ENCODE peak calls at places on chromosomes 1 and 21, in six cellular contexts. B is psoas muscle, P is HFFc6, F is bronchial epithelial cell, R is lower lobe of right lung, H is fibroblast of pulmonary artery. L is an unnamed sample.

GRCh38 chr1:87224209-87224608 is 104.5 kb upstream of the LMO4 start:
- DNase-seq in H (peak), B (no peak), R (no peak), P (peak), F (peak), L (no peak)

GRCh38 chr1:107933736-107934135 is 31.2 kb downstream of the VAV3 start:
- DNase-seq in R (no peak), P (no peak), B (no peak), F (no peak), H (no peak), L (no peak)

GRCh38 chr1:186620951-186621350 is 59.3 kb downstream of the PTGS2 start:
- DNase-seq in F (peak), H (peak), P (peak), B (no peak), R (no peak), L (no peak)

GRCh38 chr1:7808253-7808844 is 24.3 kb downstream of the PER3 start:
- DNase-seq in R (no peak), F (peak), P (peak), H (peak), B (no peak), L (no peak)

GRCh38 chr1:89605692-89606091 is 27.2 kb upstream of the LRRC8C start:
- DNase-seq in P (peak), B (no peak), R (no peak), F (peak), H (peak), L (no peak)

GRCh38 chr1:151047925-151048644 is 534 bp downstream of the C1orf56 start:
- DNase-seq in P (peak), H (peak), F (peak), R (peak), B (peak), L (peak)

GRCh38 chr21:29347274-29347681 is 48.6 kb downstream of the BACH1 start:
- DNase-seq in P (no peak), H (no peak), R (no peak), B (no peak), F (no peak), L (no peak)

GRCh38 chr1:162373072-162373427 is 3.6 kb downstream of the SPATA46 start:
- DNase-seq in F (no peak), H (no peak), P (no peak), B (no peak), R (no peak), L (no peak)

GRCh38 chr1:234498448-234499118 is 19.6 kb upstream of the TARBP1 start:
- DNase-seq in F (peak), H (no peak), R (no peak), B (no peak), P (no peak), L (no peak)

GRCh38 chr21:43302356-43302700 is 124.6 kb downstream of the SIK1 start:
- DNase-seq in H (no peak), B (no peak), P (no peak), F (no peak), R (no peak), L (no peak)

GRCh38 chr1:107250169-107250568 is 109.3 kb downstream of the NTNG1 start:
- DNase-seq in R (no peak), B (no peak), P (no peak), F (peak), H (no peak), L (peak)

GRCh38 chr1:3641046-3641760 is 8.7 kb downstream of the WRAP73 start:
- DNase-seq in P (no peak), R (no peak), B (no peak), F (no peak), H (no peak), L (no peak)

GRCh38 chr1:57517587-57518397 is 93.9 kb upstream of the DAB1 start:
- DNase-seq in F (no peak), R (no peak), H (no peak), B (no peak), P (no peak), L (no peak)

GRCh38 chr1:208093754-208094719 is 150.1 kb downstream of the PLXNA2 start:
- DNase-seq in P (peak), R (peak), F (peak), H (peak), B (peak), L (no peak)

GRCh38 chr1:153028771-153029170 is 2.2 kb upstream of the SPRR1B start:
- DNase-seq in F (no peak), B (no peak), R (no peak), H (no peak), P (no peak), L (no peak)

GRCh38 chr1:153035211-153035610 is 4.2 kb downstream of the SPRR1B start:
- DNase-seq in R (no peak), F (peak), P (no peak), B (no peak), H (no peak), L (no peak)

GRCh38 chr1:153032073-153032472 is 1.1 kb downstream of the SPRR1B start:
- DNase-seq in F (no peak), B (no peak), P (no peak), H (no peak), R (no peak), L (no peak)

GRCh38 chr1:153030895-153031294 is at the start of gene SPRR1B:
- DNase-seq in P (no peak), B (no peak), F (peak), H (no peak), R (no peak), L (no peak)

GRCh38 chr1:153032677-153033308 is 1.8 kb downstream of the SPRR1B start:
- DNase-seq in R (no peak), F (peak), H (peak), B (no peak), P (peak), L (no peak)
- TF ChIP-seq CTCF in R (no peak), F (peak), H (no peak), B (no peak), P (peak), L (peak)

GRCh38 chr1:174883361-174883760 is 116.4 kb upstream of the CACYBP start:
- DNase-seq in H (peak), P (peak), F (peak), R (no peak), B (no peak), L (no peak)
- TF ChIP-seq CTCF in H (no peak), P (peak), F (peak), R (no peak), B (no peak), L (no peak)

DNA sequence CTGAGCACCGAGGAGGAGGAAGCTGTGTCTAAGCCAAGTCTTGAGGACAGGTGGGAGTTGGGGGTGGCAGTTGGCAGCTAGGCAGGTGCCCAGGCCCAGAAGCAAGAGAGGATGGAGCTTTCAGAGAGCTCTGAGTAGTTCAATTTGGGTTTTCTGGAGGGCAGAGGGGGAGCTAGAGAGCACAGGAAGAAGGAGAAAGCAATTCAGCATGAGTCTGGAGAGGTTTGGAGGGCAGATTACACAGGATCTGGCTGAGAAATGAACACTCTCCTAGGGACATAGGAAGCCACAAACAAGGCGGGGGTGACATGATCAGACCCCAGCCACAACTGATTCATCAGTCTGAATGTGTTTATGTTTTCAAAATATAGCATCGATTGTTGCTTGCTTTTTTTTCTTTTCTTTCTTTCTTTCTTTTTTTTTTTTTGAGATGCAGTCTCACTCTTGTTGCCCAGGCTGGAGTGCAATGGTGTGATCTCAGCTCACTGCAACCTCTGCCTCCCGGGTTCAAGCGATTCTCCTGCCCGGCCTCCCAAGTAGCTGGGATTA is 23.8 kb downstream of the PTPRF start:
- DNase-seq in B (no peak), F (peak), H (peak), R (no peak), P (peak), L (no peak)
- TF ChIP-seq CTCF in B (no peak), F (peak), H (peak), R (peak), P (peak), L (peak)

GRCh38 chr1:81781749-81782148 is 19.0 kb upstream of the ADGRL2 start:
- DNase-seq in H (no peak), B (no peak), P (no peak), F (no peak), R (no peak), L (no peak)
- TF ChIP-seq CTCF in H (peak), B (no peak), P (peak), F (no peak), R (no peak), L (no peak)

DNA sequence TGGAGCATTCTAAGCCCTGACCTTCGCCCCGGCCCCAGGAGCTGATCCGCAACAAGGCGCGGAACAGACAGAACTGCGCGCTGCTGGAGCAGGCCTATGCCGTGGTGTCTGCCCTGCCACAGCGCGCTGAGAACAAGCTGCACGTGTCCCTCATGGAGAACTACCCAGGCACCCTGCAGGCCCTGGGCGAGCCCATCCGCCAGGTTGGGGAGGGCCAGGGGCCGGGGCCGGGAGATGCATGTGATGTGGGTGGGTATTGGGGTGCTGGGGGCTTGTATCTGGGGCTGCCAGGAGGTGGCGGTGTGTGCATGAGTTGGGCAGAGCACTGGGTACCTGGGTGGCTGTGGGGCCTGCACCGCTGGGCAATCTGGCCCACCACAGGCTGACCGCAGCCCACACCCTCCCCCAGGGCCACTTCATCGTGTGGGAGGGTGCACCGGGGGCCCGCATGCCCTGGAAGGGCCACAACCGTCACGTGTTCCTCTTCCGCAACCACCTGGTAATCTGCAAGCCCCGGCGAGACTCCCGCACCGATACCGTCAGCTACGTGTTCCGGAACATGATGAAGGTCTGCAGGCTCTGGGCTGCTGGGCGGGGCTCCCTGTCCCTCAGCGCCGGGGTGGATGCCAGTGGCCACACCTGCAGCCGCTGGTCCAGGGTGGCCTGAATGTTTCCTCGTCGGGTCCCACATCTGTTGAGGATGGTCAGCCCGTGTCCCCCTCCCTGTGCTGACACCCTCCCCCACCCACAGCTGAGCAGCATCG is 65.8 kb downstream of the TRIM11 start:
- DNase-seq in F (no peak), B (peak), P (no peak), R (peak), H (no peak), L (peak)
- TF ChIP-seq CTCF in F (no peak), B (no peak), P (peak), R (peak), H (peak), L (peak)

DNA sequence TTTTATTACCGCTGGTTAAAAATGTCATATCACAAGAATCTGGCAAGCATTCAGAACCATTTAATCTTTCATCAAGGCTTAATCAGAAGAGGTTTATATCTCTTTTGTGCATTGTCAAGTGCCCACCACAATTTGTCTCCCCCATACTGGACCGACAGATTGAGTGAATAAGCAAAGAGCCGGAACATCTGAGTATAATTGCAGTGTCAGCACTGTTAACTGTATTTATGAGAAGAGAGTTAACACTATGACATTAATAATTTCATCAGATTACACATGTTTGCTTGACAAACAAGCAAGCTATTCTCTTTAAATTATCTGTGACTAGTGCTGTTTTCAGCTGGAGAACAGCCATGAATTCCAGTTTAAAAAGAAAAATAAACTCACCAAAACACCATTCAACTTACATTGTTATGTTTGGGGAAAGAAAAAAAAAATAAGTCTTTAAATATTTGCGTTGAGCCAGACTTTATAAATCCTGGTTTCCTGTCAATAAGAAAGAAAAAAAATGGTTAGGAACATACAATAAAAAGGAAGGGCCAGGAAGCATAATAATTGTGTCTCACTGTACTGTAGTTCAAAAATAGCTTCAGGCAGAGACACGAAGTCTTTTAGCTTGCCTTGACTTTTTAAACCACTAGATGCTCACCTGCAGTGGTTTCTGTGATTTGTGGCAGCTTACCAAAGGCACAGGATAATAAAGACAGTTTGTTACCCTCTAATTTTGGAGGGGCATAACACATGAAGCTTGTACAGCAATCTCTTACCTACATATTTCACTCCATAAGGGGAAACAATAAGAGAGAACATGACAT is 302.2 kb upstream of the ADGRL2 start:
- DNase-seq in H (no peak), P (no peak), F (no peak), R (no peak), B (no peak), L (no peak)
- TF ChIP-seq CTCF in H (no peak), P (no peak), F (no peak), R (no peak), B (no peak), L (no peak)

GRCh38 chr1:116557323-116557878 is 13.4 kb downstream of the CD58 start:
- DNase-seq in B (no peak), P (no peak), F (no peak), R (no peak), H (no peak), L (no peak)

GRCh38 chr1:116561563-116561962 is 9.3 kb downstream of the CD58 start:
- DNase-seq in R (no peak), P (no peak), H (no peak), F (no peak), B (no peak), L (no peak)

GRCh38 chr1:116560704-116561490 is 9.9 kb downstream of the CD58 start:
- DNase-seq in H (no peak), F (no peak), P (no peak), B (no peak), R (no peak), L (peak)

GRCh38 chr1:116558140-116558549 is 12.7 kb downstream of the CD58 start:
- DNase-seq in F (no peak), P (no peak), H (no peak), R (no peak), B (no peak), L (peak)

GRCh38 chr1:116559304-116559761 is 11.5 kb downstream of the CD58 start:
- DNase-seq in R (no peak), P (no peak), F (no peak), H (no peak), B (no peak), L (peak)
- TF ChIP-seq CTCF in R (no peak), P (no peak), F (no peak), H (no peak), B (no peak), L (no peak)

GRCh38 chr21:34688145-34688544 is 19.4 kb downstream of the CLIC6 start:
- DNase-seq in R (no peak), P (no peak), B (peak), F (peak), H (no peak), L (no peak)
- TF ChIP-seq CTCF in R (no peak), P (peak), B (no peak), F (peak), H (no peak), L (peak)

DNA sequence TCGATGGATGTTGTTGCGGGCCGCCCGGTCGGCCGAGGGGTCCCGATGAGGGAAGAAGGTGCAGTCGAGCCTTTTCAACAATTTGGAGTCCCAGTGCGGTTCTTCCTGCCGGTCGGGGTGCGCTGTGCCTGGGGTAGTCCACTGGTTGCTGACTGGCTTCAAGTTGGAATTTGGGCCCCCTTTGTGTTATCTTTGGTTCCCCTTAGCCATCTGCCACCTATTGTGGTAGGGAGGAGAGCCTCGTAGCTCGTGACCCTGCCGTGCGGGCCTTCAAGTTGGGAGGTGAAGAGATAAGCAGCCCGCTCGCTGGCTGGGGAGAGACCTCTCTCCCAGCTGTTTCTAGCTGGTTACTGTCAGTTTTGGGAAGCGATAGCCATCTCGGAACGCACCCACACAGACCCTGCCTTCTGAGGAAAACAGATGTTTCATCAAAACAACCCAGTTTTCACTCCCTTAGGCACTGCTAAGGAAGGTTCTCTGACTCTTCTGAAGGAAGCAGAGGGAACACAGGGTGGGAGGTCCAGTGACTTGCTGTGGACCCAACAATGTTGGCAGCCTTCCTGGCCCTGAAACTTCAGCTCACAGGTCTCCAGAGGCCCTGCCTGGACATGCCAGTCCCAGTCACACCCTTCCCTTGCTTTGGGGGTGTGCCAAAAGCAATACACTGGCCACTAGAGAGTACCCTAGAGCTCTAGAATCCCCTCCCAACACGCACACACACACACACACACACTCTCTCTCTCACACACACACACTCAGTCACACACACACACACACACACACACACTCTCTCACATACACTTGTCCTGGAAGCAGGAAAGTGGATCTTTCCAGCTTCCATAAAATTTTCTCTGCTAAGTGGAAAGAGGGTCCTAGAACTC is 1.0 kb downstream of the BTG2 start:
- DNase-seq in F (peak), R (peak), P (peak), B (peak), H (peak), L (no peak)
- TF ChIP-seq CTCF in F (peak), R (no peak), P (no peak), B (no peak), H (peak), L (peak)

GRCh38 chr1:8880068-8880676 is 1.7 kb upstream of the ENO1 start:
- DNase-seq in B (no peak), F (peak), H (peak), R (no peak), P (peak), L (no peak)

GRCh38 chr1:8878448-8879347 is at the start of gene ENO1:
- DNase-seq in F (peak), R (peak), H (peak), B (peak), P (peak), L (peak)

GRCh38 chr1:8876099-8876496 is 2.4 kb downstream of the ENO1 start:
- DNase-seq in H (no peak), P (no peak), B (no peak), F (no peak), R (no peak), L (no peak)

GRCh38 chr1:8883510-8883909 is 5.0 kb upstream of the ENO1 start:
- DNase-seq in H (no peak), F (no peak), B (no peak), R (no peak), P (no peak), L (no peak)

GRCh38 chr1:8879348-8880067 is 1.0 kb upstream of the ENO1 start:
- DNase-seq in H (no peak), F (peak), B (no peak), P (no peak), R (no peak), L (no peak)
- TF ChIP-seq CTCF in H (no peak), F (peak), B (peak), P (peak), R (no peak), L (peak)